ENCODE peak calls at places on chromosomes 1 and 21, in four cellular contexts. N is HepG2, O is H1, W is GM12878. F is an unnamed sample.

GRCh38 chr1:201503397-201504176 is 3.3 kb downstream of the CSRP1 start:
- DNase-seq in W (no peak), N (peak), O (peak), F (no peak)

GRCh38 chr1:235575597-235575996 is 71.3 kb upstream of the B3GALNT2 start:
- DNase-seq in W (no peak), N (no peak), O (no peak), F (no peak)

GRCh38 chr1:117630423-117630998 is 24.7 kb downstream of the TENT5C start:
- DNase-seq in O (no peak), N (no peak), W (no peak), F (no peak)

GRCh38 chr1:105516068-105516467 is 1540.4 kb upstream of the PRMT6 start:
- DNase-seq in O (no peak), N (no peak), W (no peak), F (no peak)

GRCh38 chr1:2990376-2991115 is 30.7 kb upstream of the ACTRT2 start:
- DNase-seq in O (no peak), N (no peak), W (no peak), F (no peak)

GRCh38 chr1:2933431-2934172 is 87.7 kb upstream of the ACTRT2 start:
- DNase-seq in O (no peak), W (no peak), N (no peak), F (no peak)

GRCh38 chr1:23930861-23931471 is 17.8 kb upstream of the CNR2 start:
- DNase-seq in O (no peak), N (no peak), W (no peak), F (no peak)

GRCh38 chr1:58456470-58456869 is 90.1 kb downstream of the OMA1 start:
- DNase-seq in W (no peak), O (no peak), N (no peak), F (no peak)

GRCh38 chr1:151972533-151973270 is 21.0 kb downstream of the S100A10 start:
- DNase-seq in N (no peak), O (no peak), W (no peak), F (no peak)

GRCh38 chr1:162185299-162185698 is 115.8 kb downstream of the NOS1AP start:
- DNase-seq in O (no peak), N (no peak), W (no peak), F (no peak)

GRCh38 chr1:3863231-3863935 is 6.1 kb downstream of the DFFB start:
- DNase-seq in O (no peak), W (no peak), N (no peak), F (no peak)

GRCh38 chr1:115771847-115772457 is 3.4 kb upstream of the CASQ2 start:
- DNase-seq in N (peak), W (peak), O (peak), F (peak)

GRCh38 chr1:7581754-7582264 is 189.3 kb upstream of the VAMP3 start:
- DNase-seq in O (no peak), W (no peak), N (no peak), F (no peak)

GRCh38 chr1:39076127-39076798 is 50.1 kb downstream of the NDUFS5 start:
- DNase-seq in N (peak), O (no peak), W (no peak), F (no peak)

GRCh38 chr1:179762241-179762640 is 19.1 kb downstream of the FAM163A start:
- DNase-seq in W (no peak), O (no peak), N (no peak), F (no peak)

GRCh38 chr1:86195281-86195680 is 38.7 kb upstream of the COL24A1 start:
- DNase-seq in N (no peak), O (no peak), W (no peak), F (no peak)

GRCh38 chr1:110605901-110606783 is at the start of gene KCNA2:
- DNase-seq in O (peak), W (no peak), N (no peak), F (no peak)

GRCh38 chr1:28156821-28157220 is 19.7 kb downstream of the PTAFR start:
- DNase-seq in W (no peak), O (no peak), N (no peak), F (peak)

GRCh38 chr1:95778217-95778616 is 544.2 kb downstream of the RWDD3 start:
- DNase-seq in W (no peak), N (no peak), O (no peak), F (no peak)

GRCh38 chr1:179146476-179146875 is 64.6 kb downstream of the TOR3A start:
- DNase-seq in W (no peak), N (no peak), O (no peak), F (no peak)

GRCh38 chr1:24294757-24295371 is 24.3 kb upstream of the GRHL3 start:
- DNase-seq in O (no peak), W (no peak), N (no peak), F (peak)

GRCh38 chr1:208410409-208410808 is 166.2 kb upstream of the PLXNA2 start:
- DNase-seq in N (no peak), O (no peak), W (no peak), F (no peak)

GRCh38 chr21:44930543-44930981 is 9.3 kb upstream of the SLX9 start:
- DNase-seq in W (no peak), O (no peak), N (no peak), F (peak)

GRCh38 chr1:191151321-191151807 is 673.7 kb upstream of the BRINP3 start:
- DNase-seq in W (no peak), N (no peak), O (no peak), F (no peak)

GRCh38 chr1:115697619-115698018 is 55.8 kb downstream of the VANGL1 start:
- DNase-seq in O (no peak), N (no peak), W (no peak), F (no peak)

GRCh38 chr1:205687242-205687641 is 6.9 kb upstream of the SLC45A3 start:
- DNase-seq in O (no peak), W (no peak), N (no peak), F (no peak)

GRCh38 chr1:198903203-198903602 is 264.4 kb downstream of the PTPRC start:
- DNase-seq in O (peak), W (no peak), N (no peak), F (no peak)

GRCh38 chr1:82565546-82565945 is 764.8 kb downstream of the ADGRL2 start:
- DNase-seq in N (no peak), O (no peak), W (no peak), F (no peak)

GRCh38 chr1:212288614-212289013 is 3.4 kb downstream of the PPP2R5A start:
- DNase-seq in W (no peak), N (no peak), O (no peak), F (no peak)

GRCh38 chr1:94698759-94699502 is 121.2 kb upstream of the SLC44A3 start:
- DNase-seq in W (no peak), N (peak), O (no peak), F (no peak)

GRCh38 chr1:39494671-39495410 is 3.4 kb downstream of the BMP8A start:
- DNase-seq in O (no peak), W (no peak), N (no peak), F (no peak)

DNA sequence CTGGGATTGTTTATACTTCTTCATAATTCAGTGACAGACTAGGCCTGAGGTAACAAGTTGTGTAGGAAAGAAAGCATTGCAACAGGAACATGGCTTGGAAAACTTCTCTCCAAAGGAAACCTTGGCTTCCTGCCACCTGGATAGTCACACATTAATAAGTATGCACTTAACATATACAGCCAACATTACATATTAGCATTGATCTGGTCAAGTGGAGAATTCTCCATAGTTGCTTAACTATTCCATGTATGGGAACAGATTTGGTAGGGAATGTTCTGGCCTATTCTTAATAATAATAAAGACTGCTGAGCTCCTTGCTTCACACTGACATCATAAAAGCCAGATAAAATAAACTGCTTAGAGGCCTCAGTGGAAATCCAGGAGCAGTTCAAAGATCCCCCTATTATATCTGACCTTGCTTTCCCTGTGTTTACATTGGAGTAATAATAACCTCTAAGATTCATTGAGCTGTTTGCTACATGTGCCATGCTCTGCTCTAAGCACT is 27.2 kb upstream of the NFIA start:
- DNase-seq in N (no peak), W (no peak), O (no peak), F (no peak)
- TF ChIP-seq GABPA in N (no peak), W (no peak), O (no peak), F (no peak)

GRCh38 chr21:32096411-32096810 is 182.4 kb downstream of the MIS18A start:
- DNase-seq in O (peak), N (peak), W (no peak), F (no peak)
- TF ChIP-seq GABPA in O (no peak), N (no peak), W (no peak), F (no peak)

GRCh38 chr1:16019580-16020277 is 1.9 kb upstream of the HSPB7 start:
- DNase-seq in N (no peak), W (no peak), O (no peak), F (no peak)
- TF ChIP-seq GABPA in N (no peak), W (no peak), O (no peak), F (no peak)

GRCh38 chr1:9278114-9278513 is 14.6 kb upstream of the SPSB1 start:
- DNase-seq in N (no peak), O (no peak), W (no peak), F (no peak)
- TF ChIP-seq GABPA in N (no peak), O (no peak), W (no peak), F (no peak)

GRCh38 chr1:234551032-234551378 is 59.0 kb downstream of the IRF2BP2 start:
- DNase-seq in N (no peak), W (no peak), O (no peak), F (no peak)
- TF ChIP-seq GABPA in N (no peak), W (no peak), O (no peak), F (no peak)

DNA sequence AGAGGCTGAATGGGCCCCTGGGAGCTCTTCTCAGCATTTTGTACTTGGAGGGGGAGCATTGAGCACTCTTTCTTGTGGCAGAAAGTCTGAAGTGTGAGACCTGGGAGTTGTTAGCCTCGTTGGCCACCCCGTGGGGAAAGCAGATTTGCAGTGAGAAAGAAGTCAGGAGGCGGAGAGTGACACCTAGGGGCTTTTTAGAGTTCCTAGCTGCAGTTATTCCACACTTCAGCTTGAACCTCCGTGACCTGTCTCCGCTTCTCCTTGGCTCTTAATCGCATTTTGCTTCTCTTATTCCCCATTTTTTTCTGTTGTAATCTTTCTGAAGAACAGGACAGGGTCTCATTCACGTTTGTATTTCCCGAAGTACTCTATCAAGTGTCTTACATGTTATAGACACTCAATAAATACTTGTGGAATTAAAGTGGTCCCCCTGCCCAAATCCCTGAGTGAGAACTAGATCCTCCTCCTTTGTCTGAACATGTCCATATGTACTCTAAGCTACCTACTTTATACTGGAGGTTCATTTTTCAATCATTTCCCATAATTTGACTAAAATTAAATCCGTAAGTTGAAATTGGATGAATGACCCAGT is 14.5 kb upstream of the C1orf141 start:
- DNase-seq in N (peak), W (peak), O (peak), F (peak)
- TF ChIP-seq GABPA in N (no peak), W (no peak), O (no peak), F (no peak)